ENCODE peak calls at places on chromosome 19, in eight cellular contexts. H is heart left ventricle, A is neural crest cell, U is bronchial epithelial cell, Z is BJ, Q is H1, G is foreskin fibroblast, J is mammary epithelial cell. T is an unnamed sample.

GRCh38 chr19:18460313-18460712 is 22.4 kb upstream of the ISYNA1 start:
- DNase-seq in Q (no peak), Z (no peak), U (peak; percentile 62), G (no peak), H (peak; percentile 87), A (no peak), J (peak; percentile 65), T (peak; percentile 71)

GRCh38 chr19:30745476-30745985 is 373.3 kb downstream of the ZNF536 start:
- DNase-seq in U (no peak), Z (no peak), G (no peak), A (no peak), H (no peak), J (no peak), Q (no peak), T (no peak)

GRCh38 chr19:40578442-40578908 is 1.8 kb downstream of the SHKBP1 start:
- DNase-seq in Q (no peak), G (no peak), U (peak; percentile 27), J (no peak), H (no peak), A (no peak), Z (no peak), T (no peak)

GRCh38 chr19:38653028-38653571 is 5.7 kb downstream of the ACTN4 start:
- DNase-seq in Z (no peak), J (peak; percentile 69), G (no peak), A (no peak), U (peak; percentile 48), Q (no peak), H (no peak), T (no peak)

GRCh38 chr19:15551183-15552004 is 43.1 kb downstream of the CYP4F22 start:
- DNase-seq in U (no peak), H (peak; percentile 35), Z (no peak), G (no peak), Q (no peak), A (no peak), J (no peak), T (no peak)

GRCh38 chr19:19997656-19998268 is 41.5 kb downstream of the ZNF682 start:
- DNase-seq in J (no peak), G (no peak), A (peak; percentile 8), Z (no peak), U (no peak), Q (peak; percentile 47), H (no peak), T (no peak)

GRCh38 chr19:49888478-49888901 is 8.2 kb downstream of the IL4I1 start:
- DNase-seq in U (no peak), G (no peak), A (no peak), Z (no peak), Q (no peak), J (no peak), H (no peak), T (no peak)

GRCh38 chr19:40982594-40983101 is 8.4 kb upstream of the CYP2B6 start:
- DNase-seq in H (no peak), U (peak; percentile 14), Z (no peak), Q (peak; percentile 63), A (no peak), G (peak; percentile 25), J (peak; percentile 18), T (peak; percentile 3)

GRCh38 chr19:34222386-34222785 is 32.0 kb upstream of the GARRE1 start:
- DNase-seq in H (no peak), J (no peak), A (no peak), G (no peak), Z (no peak), Q (no peak), U (no peak), T (no peak)

GRCh38 chr19:41530184-41530534 is 45.8 kb upstream of the CEACAM21 start:
- DNase-seq in G (no peak), Z (no peak), H (no peak), A (no peak), U (no peak), Q (no peak), J (no peak), T (no peak)

GRCh38 chr19:38513762-38514167 is 80.3 kb downstream of the RYR1 start:
- DNase-seq in G (no peak), U (no peak), J (no peak), H (no peak), A (no peak), Z (no peak), Q (no peak), T (no peak)

GRCh38 chr19:28793391-28794168 is 419.4 kb downstream of the UQCRFS1 start:
- DNase-seq in H (peak; percentile 26), U (no peak), J (no peak), Q (peak; percentile 7), A (peak; percentile 1), Z (no peak), G (no peak), T (no peak)

GRCh38 chr19:18045307-18046013 is 37.5 kb downstream of the ARRDC2 start:
- DNase-seq in J (no peak), Q (no peak), U (no peak), Z (no peak), G (no peak), H (no peak), A (no peak), T (no peak)

GRCh38 chr19:38262585-38263268 is 1.6 kb upstream of the SPINT2 start:
- DNase-seq in Q (no peak), H (no peak), U (no peak), A (no peak), Z (no peak), G (no peak), J (no peak), T (no peak)

GRCh38 chr19:10871711-10872550 is 578 bp downstream of the CARM1 start:
- DNase-seq in A (no peak), Z (no peak), H (peak; percentile 63), G (no peak), J (peak; percentile 19), U (no peak), Q (no peak), T (no peak)
- TF ChIP-seq CTCF in A (peak; percentile 50), Z (peak; percentile 30), H (no peak), G (no peak), J (no peak), U (no peak), Q (no peak), T (peak; percentile 7)

GRCh38 chr19:23437901-23438300 is 42.6 kb upstream of the ZNF91 start:
- DNase-seq in G (no peak), H (no peak), Q (no peak), Z (no peak), U (no peak), J (no peak), A (no peak), T (no peak)
- TF ChIP-seq CTCF in G (no peak), H (no peak), Q (no peak), Z (no peak), U (no peak), J (peak; percentile 14), A (peak; percentile 16), T (peak; percentile 7)

DNA sequence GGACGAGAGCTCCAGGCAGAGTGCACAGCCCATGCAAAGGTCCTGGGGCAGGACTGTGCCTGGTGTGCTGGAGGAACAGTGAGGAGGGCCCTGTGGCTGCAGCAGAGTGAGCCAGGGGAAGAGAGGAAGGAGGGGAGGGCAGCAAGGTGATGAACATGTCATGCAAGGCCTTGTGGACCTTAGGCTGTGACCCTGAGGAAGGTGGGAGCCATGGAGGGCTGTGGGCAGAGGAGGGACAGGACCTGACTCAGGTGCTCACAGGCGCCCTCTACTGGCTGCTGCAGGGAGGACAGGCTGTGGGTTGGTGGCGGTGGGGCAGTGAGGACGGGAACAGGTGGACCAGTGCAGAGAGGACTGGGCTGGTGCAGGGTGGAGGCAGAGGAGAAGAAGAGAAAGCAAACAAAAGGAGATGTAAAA is 170.3 kb downstream of the PTPRS start:
- DNase-seq in G (no peak), Z (no peak), U (no peak), H (no peak), J (no peak), A (peak; percentile 52), Q (no peak), T (no peak)
- TF ChIP-seq CTCF in G (peak; percentile 50), Z (peak; percentile 60), U (peak; percentile 67), H (peak; percentile 29), J (peak; percentile 57), A (peak; percentile 64), Q (peak; percentile 94), T (peak; percentile 59)

GRCh38 chr19:36213793-36214387 is 575 bp downstream of the ZNF565 start:
- DNase-seq in A (no peak), Q (no peak), J (no peak), U (no peak), G (peak; percentile 24), Z (no peak), H (no peak), T (no peak)

GRCh38 chr19:36210497-36210896 is 4.0 kb downstream of the ZNF565 start:
- DNase-seq in Z (no peak), G (no peak), U (no peak), J (no peak), A (no peak), Q (no peak), H (no peak), T (no peak)

GRCh38 chr19:36212895-36213294 is 1.6 kb downstream of the ZNF565 start:
- DNase-seq in U (no peak), H (no peak), A (no peak), Z (no peak), J (no peak), Q (no peak), G (no peak), T (no peak)

GRCh38 chr19:36215276-36216171 is 618 bp downstream of the ZNF146 start:
- DNase-seq in Z (no peak), G (no peak), Q (no peak), A (peak; percentile 7), H (no peak), U (peak; percentile 17), J (peak; percentile 10), T (no peak)

DNA sequence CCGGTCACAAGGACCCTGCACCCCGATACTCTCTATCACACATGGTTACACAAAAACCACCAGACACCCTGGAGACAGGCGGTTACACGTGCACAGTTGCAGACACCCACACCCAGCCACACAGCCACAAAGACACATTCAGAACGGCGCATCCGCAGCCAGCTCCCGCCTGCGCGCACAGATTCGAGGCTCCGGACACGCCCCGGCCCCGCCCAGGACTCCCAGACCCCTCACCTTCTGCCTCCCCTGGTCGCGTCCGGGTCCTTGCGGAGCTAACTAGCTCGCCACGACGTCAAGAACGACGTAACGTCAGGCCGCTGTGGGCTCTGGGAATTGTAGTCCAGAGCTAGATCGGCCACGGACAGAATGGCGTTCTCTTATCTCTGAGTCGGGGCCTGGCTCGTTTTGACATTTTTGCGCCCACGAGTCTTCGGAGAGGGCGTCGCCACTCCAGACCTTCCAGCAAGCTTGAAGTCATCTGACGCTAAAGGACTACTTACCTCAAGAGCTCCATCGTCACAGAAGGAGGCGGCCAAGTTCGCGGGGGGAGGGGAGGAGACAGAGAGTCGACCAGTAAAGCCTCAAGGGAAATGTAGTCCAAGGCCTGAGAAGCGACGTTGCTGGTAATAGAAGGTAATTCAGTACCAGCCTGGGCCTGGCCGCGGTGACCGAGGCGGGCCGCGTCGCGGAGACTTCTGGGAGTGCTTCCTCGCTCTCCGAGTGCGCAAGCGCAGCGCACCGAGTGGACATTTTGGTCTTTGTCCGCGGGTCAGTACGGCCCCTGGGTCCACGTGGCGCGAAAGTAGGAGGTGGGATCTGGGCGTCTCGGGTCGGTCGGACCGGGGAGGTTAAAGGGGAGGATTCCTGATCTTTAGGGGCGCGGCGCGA is at the start of the genes ZNF146 and ZNF565:
- DNase-seq in U (peak; percentile 94), H (peak; percentile 99), Z (peak; percentile 93), J (peak; percentile 98), G (peak; percentile 97), A (peak; percentile 94), Q (peak; percentile 91), T (peak; percentile 97)
- TF ChIP-seq CTCF in U (no peak), H (no peak), Z (no peak), J (no peak), G (no peak), A (no peak), Q (no peak), T (no peak)

GRCh38 chr19:1843646-1844394 is 4.5 kb downstream of the REXO1 start:
- DNase-seq in J (no peak), U (no peak), H (no peak), A (no peak), G (no peak), Q (no peak), Z (no peak), T (no peak)
- TF ChIP-seq CTCF in J (no peak), U (peak; percentile 18), H (no peak), A (peak; percentile 25), G (no peak), Q (peak; percentile 74), Z (no peak), T (peak; percentile 63)

T was measured in foreskin keratinocyte.